ENCODE peak calls at places on chromosomes 7 and 10, in eight cellular contexts. J, F, L, R, E, W, O and D are unnamed samples.

GRCh38 chr7:20223356-20223755 is 6.2 kb upstream of the MACC1 start:
- DNase-seq in J (no peak), R (no peak), L (no peak), O (no peak), F (no peak), E (no peak), W (no peak), D (no peak)

GRCh38 chr7:27229448-27229847 is 13.2 kb upstream of the EVX1 start:
- DNase-seq in E (no peak), R (no peak), O (no peak), L (no peak), J (no peak), W (no peak), F (no peak), D (no peak)

GRCh38 chr10:78944658-78945333 is 124.0 kb upstream of the ZMIZ1 start:
- DNase-seq in J (peak; percentile 99), L (no peak), R (peak; percentile 74), F (no peak), W (peak; percentile 86), E (no peak), O (no peak), D (peak; percentile 55)

GRCh38 chr7:155297517-155298287 is at the start of gene INSIG1:
- DNase-seq in L (peak; percentile 67), W (peak; percentile 97), R (peak; percentile 94), J (peak; percentile 95), E (peak; percentile 95), O (peak; percentile 94), F (peak; percentile 92), D (peak; percentile 97)

GRCh38 chr7:24727165-24728120 is 29.8 kb downstream of the GSDME start:
- DNase-seq in F (no peak), J (peak; percentile 26), E (no peak), W (no peak), L (no peak), R (no peak), O (no peak), D (no peak)

GRCh38 chr7:57344957-57345356 is 105.0 kb upstream of the ZNF716 start:
- DNase-seq in J (no peak), E (no peak), W (no peak), F (no peak), O (no peak), L (no peak), R (no peak), D (no peak)

GRCh38 chr7:101935521-101936141 is 118.2 kb downstream of the CUX1 start:
- DNase-seq in L (no peak), R (peak; percentile 90), W (peak; percentile 85), J (no peak), F (no peak), E (peak; percentile 85), O (no peak), D (no peak)

GRCh38 chr10:3173173-3173878 is 744 bp upstream of the PITRM1 start:
- DNase-seq in W (no peak), O (peak; percentile 83), E (peak; percentile 84), F (no peak), J (no peak), L (no peak), R (no peak), D (peak; percentile 95)

GRCh38 chr7:45189151-45189970 is 31.8 kb downstream of the RAMP3 start:
- DNase-seq in E (no peak), J (no peak), R (no peak), W (no peak), O (no peak), F (no peak), L (no peak), D (no peak)

GRCh38 chr10:124197301-124198148 is 104.1 kb upstream of the CHST15 start:
- DNase-seq in F (peak; percentile 15), J (peak; percentile 9), O (no peak), E (no peak), L (no peak), W (no peak), R (no peak), D (no peak)

GRCh38 chr7:47817922-47818321 is 130.3 kb downstream of the PKD1L1 start:
- DNase-seq in F (no peak), L (no peak), R (no peak), O (no peak), W (no peak), E (no peak), J (peak; percentile 66), D (no peak)

GRCh38 chr10:110739811-110740271 is 95.7 kb downstream of the RBM20 start:
- DNase-seq in L (no peak), F (no peak), R (no peak), J (peak; percentile 33), W (no peak), O (no peak), E (no peak), D (no peak)

GRCh38 chr7:71173955-71174354 is 42.0 kb downstream of the GALNT17 start:
- DNase-seq in R (no peak), J (peak; percentile 3), O (no peak), F (no peak), L (no peak), E (no peak), W (no peak), D (no peak)

GRCh38 chr7:27219821-27220220 is 19.9 kb upstream of the HOXA13 start:
- DNase-seq in E (no peak), F (no peak), L (no peak), O (no peak), J (no peak), R (no peak), W (no peak), D (no peak)

GRCh38 chr7:118087121-118087520 is 96.8 kb upstream of the LSM8 start:
- DNase-seq in J (no peak), E (no peak), L (no peak), O (no peak), W (no peak), R (no peak), F (no peak), D (no peak)

GRCh38 chr10:29067161-29067560 is 221.7 kb upstream of the LYZL1 start:
- DNase-seq in F (no peak), R (no peak), L (no peak), E (no peak), O (no peak), J (peak; percentile 56), W (no peak), D (no peak)

GRCh38 chr7:35983585-35983984 is 169.5 kb upstream of the EEPD1 start:
- DNase-seq in E (no peak), W (no peak), O (no peak), R (no peak), L (no peak), F (no peak), J (no peak), D (no peak)

GRCh38 chr7:68610751-68611150 is 987.5 kb upstream of the AUTS2 start:
- DNase-seq in W (no peak), O (no peak), L (no peak), F (no peak), J (no peak), E (no peak), R (no peak), D (no peak)

GRCh38 chr7:100801833-100802568 is 25.3 kb downstream of the EPHB4 start:
- DNase-seq in E (no peak), O (no peak), W (no peak), J (peak; percentile 49), R (peak; percentile 86), F (no peak), L (no peak), D (peak; percentile 85)

GRCh38 chr10:65377687-65378086 is 1548.1 kb upstream of the LRRTM3 start:
- DNase-seq in W (no peak), F (no peak), L (no peak), O (no peak), E (no peak), J (no peak), R (no peak), D (no peak)

GRCh38 chr10:105726149-105726548 is 1085.1 kb downstream of the SORCS3 start:
- DNase-seq in L (no peak), O (no peak), W (no peak), E (no peak), F (no peak), J (no peak), R (no peak), D (no peak)

GRCh38 chr10:102744374-102745051 is 765 bp downstream of the WBP1L start:
- DNase-seq in R (no peak), O (no peak), E (peak; percentile 35), L (no peak), J (peak; percentile 30), F (no peak), W (no peak), D (no peak)

GRCh38 chr7:132666076-132666775 is 90.0 kb upstream of the PLXNA4 start:
- DNase-seq in W (no peak), R (no peak), O (no peak), L (no peak), J (peak; percentile 26), E (no peak), F (no peak), D (no peak)

GRCh38 chr10:84590794-84591193 is 262.4 kb downstream of the CCSER2 start:
- DNase-seq in J (no peak), W (no peak), R (peak; percentile 34), F (no peak), L (no peak), E (no peak), O (no peak), D (no peak)

GRCh38 chr10:103757531-103758293 is 97.7 kb downstream of the SH3PXD2A start:
- DNase-seq in O (no peak), J (peak; percentile 82), F (no peak), R (peak; percentile 45), W (peak; percentile 79), L (no peak), E (peak; percentile 64), D (peak; percentile 87)

GRCh38 chr7:85074016-85074415 is 112.8 kb downstream of the SEMA3D start:
- DNase-seq in L (no peak), W (no peak), F (no peak), J (no peak), O (no peak), R (no peak), E (no peak), D (no peak)

GRCh38 chr7:7719235-7719634 is 828 bp upstream of the RPA3 start:
- DNase-seq in E (no peak), F (no peak), R (no peak), O (peak; percentile 42), J (peak; percentile 98), W (no peak), L (peak; percentile 11), D (no peak)

GRCh38 chr7:116997972-116998371 is 44.7 kb downstream of the ST7 start:
- DNase-seq in L (no peak), R (no peak), J (no peak), F (no peak), W (peak; percentile 69), E (no peak), O (no peak), D (peak; percentile 64)

GRCh38 chr10:48237225-48237855 is 37.2 kb downstream of the FRMPD2 start:
- DNase-seq in E (no peak), J (no peak), L (no peak), W (no peak), R (no peak), O (no peak), F (no peak), D (no peak)

GRCh38 chr7:100122067-100122466 is 2.6 kb downstream of the CNPY4 start:
- DNase-seq in F (no peak), E (no peak), O (no peak), J (no peak), W (no peak), R (peak; percentile 84), L (no peak), D (no peak)

GRCh38 chr10:49324711-49325110 is 25.7 kb downstream of the C10orf71 start:
- DNase-seq in F (no peak), W (no peak), L (no peak), O (peak; percentile 10), E (no peak), R (no peak), J (peak; percentile 26), D (no peak)

GRCh38 chr10:89307213-89307612 is 5.4 kb downstream of the IFIT2 start:
- DNase-seq in F (no peak), E (no peak), R (no peak), L (no peak), J (no peak), W (no peak), O (no peak), D (no peak)

GRCh38 chr10:131742371-131743000 is 158.3 kb upstream of the PPP2R2D start:
- DNase-seq in F (no peak), E (no peak), W (peak; percentile 58), J (no peak), L (no peak), O (no peak), R (no peak), D (peak; percentile 63)

GRCh38 chr10:114925675-114926204 is 12.3 kb upstream of the TRUB1 start:
- DNase-seq in R (no peak), E (no peak), O (no peak), F (no peak), W (no peak), J (peak; percentile 41), L (peak; percentile 36), D (no peak)